ENCODE peak calls at places on chromosomes 11 and 22, in eight cellular contexts. One of them, this sample, is unnamed.

GRCh38 chr22:27286711-27287110 is 514.8 kb downstream of the MN1 start:
- DNase-seq in esophagus squamous epithelium: no peak
- DNase-seq in ovary: no peak
- DNase-seq in fibroblast of lung: no peak
- DNase-seq in HAP-1: no peak
- DNase-seq in T-helper 17 cell: no peak
- DNase-seq in lower lobe of right lung: no peak
- DNase-seq in CD4-positive, alpha-beta T cell: no peak
- DNase-seq in this sample: no peak

GRCh38 chr11:75547177-75547576 is 14.9 kb upstream of the SERPINH1 start:
- DNase-seq in T-helper 17 cell: no peak
- DNase-seq in esophagus squamous epithelium: no peak
- DNase-seq in HAP-1: no peak
- DNase-seq in CD4-positive, alpha-beta T cell: no peak
- DNase-seq in fibroblast of lung: no peak
- DNase-seq in lower lobe of right lung: no peak
- DNase-seq in ovary: no peak
- DNase-seq in this sample: no peak

GRCh38 chr22:42623301-42623751 is 8.6 kb upstream of the POLDIP3 start:
- DNase-seq in fibroblast of lung: no peak
- DNase-seq in ovary: no peak
- DNase-seq in lower lobe of right lung: no peak
- DNase-seq in HAP-1: no peak
- DNase-seq in CD4-positive, alpha-beta T cell: no peak
- DNase-seq in T-helper 17 cell: no peak
- DNase-seq in esophagus squamous epithelium: no peak
- DNase-seq in this sample: no peak

GRCh38 chr11:64905516-64906313 is 11.3 kb downstream of the ATG2A start:
- DNase-seq in esophagus squamous epithelium: no peak
- DNase-seq in T-helper 17 cell: no peak
- DNase-seq in lower lobe of right lung: no peak
- DNase-seq in HAP-1: no peak
- DNase-seq in ovary: no peak
- DNase-seq in CD4-positive, alpha-beta T cell: no peak
- DNase-seq in fibroblast of lung: no peak
- DNase-seq in this sample: no peak

GRCh38 chr11:29351301-29351873 is 665.4 kb downstream of the KCNA4 start:
- DNase-seq in T-helper 17 cell: no peak
- DNase-seq in esophagus squamous epithelium: no peak
- DNase-seq in lower lobe of right lung: no peak
- DNase-seq in HAP-1: no peak
- DNase-seq in ovary: no peak
- DNase-seq in fibroblast of lung: no peak
- DNase-seq in CD4-positive, alpha-beta T cell: no peak
- DNase-seq in this sample: no peak

GRCh38 chr11:128522943-128523518 is 64.3 kb downstream of the ETS1 start:
- DNase-seq in lower lobe of right lung: no peak
- DNase-seq in HAP-1: no peak
- DNase-seq in CD4-positive, alpha-beta T cell: peak; percentile 47
- DNase-seq in ovary: no peak
- DNase-seq in T-helper 17 cell: peak; percentile 55
- DNase-seq in fibroblast of lung: no peak
- DNase-seq in esophagus squamous epithelium: no peak
- DNase-seq in this sample: no peak

GRCh38 chr11:86476109-86476861 is 101.6 kb downstream of the CCDC81 start:
- DNase-seq in esophagus squamous epithelium: no peak
- DNase-seq in HAP-1: no peak
- DNase-seq in lower lobe of right lung: no peak
- DNase-seq in ovary: peak; percentile 55
- DNase-seq in CD4-positive, alpha-beta T cell: no peak
- DNase-seq in T-helper 17 cell: no peak
- DNase-seq in fibroblast of lung: no peak
- DNase-seq in this sample: no peak

GRCh38 chr22:28902490-28902889 is 19.1 kb downstream of the ZNRF3 start:
- DNase-seq in fibroblast of lung: no peak
- DNase-seq in T-helper 17 cell: no peak
- DNase-seq in esophagus squamous epithelium: no peak
- DNase-seq in ovary: no peak
- DNase-seq in HAP-1: no peak
- DNase-seq in CD4-positive, alpha-beta T cell: no peak
- DNase-seq in lower lobe of right lung: no peak
- DNase-seq in this sample: no peak

GRCh38 chr11:122984186-122985011 is 2.8 kb upstream of the BSX start:
- DNase-seq in lower lobe of right lung: no peak
- DNase-seq in HAP-1: no peak
- DNase-seq in ovary: no peak
- DNase-seq in CD4-positive, alpha-beta T cell: no peak
- DNase-seq in T-helper 17 cell: no peak
- DNase-seq in fibroblast of lung: no peak
- DNase-seq in esophagus squamous epithelium: no peak
- DNase-seq in this sample: no peak

GRCh38 chr22:35997438-35997837 is 31.2 kb downstream of the RBFOX2 start:
- DNase-seq in HAP-1: no peak
- DNase-seq in T-helper 17 cell: no peak
- DNase-seq in CD4-positive, alpha-beta T cell: no peak
- DNase-seq in esophagus squamous epithelium: no peak
- DNase-seq in lower lobe of right lung: no peak
- DNase-seq in ovary: no peak
- DNase-seq in fibroblast of lung: peak; percentile 63
- DNase-seq in this sample: no peak

GRCh38 chr11:72712168-72712721 is 38.0 kb upstream of the PDE2A start:
- DNase-seq in CD4-positive, alpha-beta T cell: no peak
- DNase-seq in T-helper 17 cell: no peak
- DNase-seq in ovary: no peak
- DNase-seq in fibroblast of lung: peak; percentile 40
- DNase-seq in HAP-1: peak; percentile 21
- DNase-seq in lower lobe of right lung: peak; percentile 91
- DNase-seq in esophagus squamous epithelium: no peak
- DNase-seq in this sample: peak; percentile 33

GRCh38 chr11:125872138-125872491 is 15.4 kb upstream of the HYLS1 start:
- DNase-seq in CD4-positive, alpha-beta T cell: no peak
- DNase-seq in esophagus squamous epithelium: no peak
- DNase-seq in ovary: no peak
- DNase-seq in lower lobe of right lung: no peak
- DNase-seq in fibroblast of lung: no peak
- DNase-seq in HAP-1: no peak
- DNase-seq in T-helper 17 cell: no peak
- DNase-seq in this sample: no peak

GRCh38 chr22:37842015-37842793 is 1.9 kb downstream of the ANKRD54 start:
- DNase-seq in ovary: no peak
- DNase-seq in CD4-positive, alpha-beta T cell: no peak
- DNase-seq in lower lobe of right lung: no peak
- DNase-seq in fibroblast of lung: no peak
- DNase-seq in esophagus squamous epithelium: no peak
- DNase-seq in T-helper 17 cell: no peak
- DNase-seq in HAP-1: peak; percentile 33
- DNase-seq in this sample: no peak

GRCh38 chr11:102254047-102254446 is 63.2 kb upstream of the BIRC3 start:
- DNase-seq in esophagus squamous epithelium: no peak
- DNase-seq in T-helper 17 cell: no peak
- DNase-seq in CD4-positive, alpha-beta T cell: no peak
- DNase-seq in lower lobe of right lung: no peak
- DNase-seq in fibroblast of lung: no peak
- DNase-seq in HAP-1: peak; percentile 24
- DNase-seq in ovary: no peak
- DNase-seq in this sample: no peak

GRCh38 chr11:6611092-6612007 is 666 bp downstream of the TAF10 start:
- DNase-seq in lower lobe of right lung: peak; percentile 71
- DNase-seq in esophagus squamous epithelium: no peak
- DNase-seq in fibroblast of lung: peak; percentile 44
- DNase-seq in ovary: peak; percentile 76
- DNase-seq in HAP-1: peak; percentile 41
- DNase-seq in T-helper 17 cell: peak; percentile 27
- DNase-seq in CD4-positive, alpha-beta T cell: no peak
- DNase-seq in this sample: no peak

GRCh38 chr22:29751139-29751538 is 15.7 kb downstream of the ZMAT5 start:
- DNase-seq in ovary: no peak
- DNase-seq in CD4-positive, alpha-beta T cell: no peak
- DNase-seq in lower lobe of right lung: no peak
- DNase-seq in esophagus squamous epithelium: no peak
- DNase-seq in HAP-1: no peak
- DNase-seq in T-helper 17 cell: no peak
- DNase-seq in fibroblast of lung: peak; percentile 12
- DNase-seq in this sample: no peak

GRCh38 chr11:104661901-104662300 is 236.4 kb downstream of the CASP12 start:
- DNase-seq in fibroblast of lung: no peak
- DNase-seq in esophagus squamous epithelium: no peak
- DNase-seq in lower lobe of right lung: no peak
- DNase-seq in CD4-positive, alpha-beta T cell: no peak
- DNase-seq in HAP-1: no peak
- DNase-seq in ovary: no peak
- DNase-seq in T-helper 17 cell: no peak
- DNase-seq in this sample: no peak

GRCh38 chr22:47456031-47456430 is 693.6 kb downstream of the TBC1D22A start:
- DNase-seq in esophagus squamous epithelium: no peak
- DNase-seq in HAP-1: no peak
- DNase-seq in lower lobe of right lung: no peak
- DNase-seq in ovary: no peak
- DNase-seq in CD4-positive, alpha-beta T cell: no peak
- DNase-seq in fibroblast of lung: no peak
- DNase-seq in T-helper 17 cell: no peak
- DNase-seq in this sample: no peak

GRCh38 chr22:47458348-47458747 is 695.9 kb downstream of the TBC1D22A start:
- DNase-seq in lower lobe of right lung: no peak
- DNase-seq in T-helper 17 cell: no peak
- DNase-seq in fibroblast of lung: no peak
- DNase-seq in CD4-positive, alpha-beta T cell: no peak
- DNase-seq in ovary: no peak
- DNase-seq in esophagus squamous epithelium: no peak
- DNase-seq in HAP-1: no peak
- DNase-seq in this sample: no peak

GRCh38 chr22:47460870-47461269 is 698.4 kb downstream of the TBC1D22A start:
- DNase-seq in CD4-positive, alpha-beta T cell: no peak
- DNase-seq in esophagus squamous epithelium: no peak
- DNase-seq in ovary: no peak
- DNase-seq in fibroblast of lung: no peak
- DNase-seq in HAP-1: no peak
- DNase-seq in T-helper 17 cell: no peak
- DNase-seq in lower lobe of right lung: no peak
- DNase-seq in this sample: no peak

GRCh38 chr22:47457509-47458300 is 695.3 kb downstream of the TBC1D22A start:
- DNase-seq in esophagus squamous epithelium: no peak
- DNase-seq in T-helper 17 cell: no peak
- DNase-seq in ovary: no peak
- DNase-seq in fibroblast of lung: no peak
- DNase-seq in HAP-1: no peak
- DNase-seq in CD4-positive, alpha-beta T cell: no peak
- DNase-seq in lower lobe of right lung: no peak
- DNase-seq in this sample: no peak

DNA sequence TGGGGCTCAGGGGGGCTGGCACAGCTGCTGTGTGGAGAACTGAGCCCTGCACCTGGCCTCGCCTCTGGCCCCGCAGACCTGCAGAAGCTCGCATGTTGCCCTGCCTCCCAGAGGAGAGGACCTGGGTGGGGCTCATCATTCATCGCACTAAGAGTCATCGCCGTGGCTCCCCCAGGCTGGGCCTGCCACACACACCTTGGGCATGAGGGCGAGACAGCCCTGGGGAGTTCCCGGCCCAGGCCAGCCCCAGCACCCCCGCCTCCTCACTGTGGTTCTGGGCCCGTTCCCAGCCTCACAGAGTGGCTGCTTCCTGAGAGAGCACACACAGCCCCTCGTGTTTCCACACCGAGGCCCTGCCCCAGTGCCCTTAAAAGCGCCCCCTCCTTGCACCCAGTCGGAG is 694.6 kb downstream of the TBC1D22A start:
- DNase-seq in lower lobe of right lung: no peak
- DNase-seq in CD4-positive, alpha-beta T cell: no peak
- DNase-seq in ovary: no peak
- DNase-seq in esophagus squamous epithelium: no peak
- DNase-seq in T-helper 17 cell: no peak
- DNase-seq in HAP-1: no peak
- DNase-seq in fibroblast of lung: no peak
- DNase-seq in this sample: no peak
- H3K9me3 ChIP-seq in lower lobe of right lung: peaks cover 13% of the 10 kb centered on the region
- H3K9me3 ChIP-seq in CD4-positive, alpha-beta T cell: peaks cover 11% of the 10 kb centered on the region
- H3K9me3 ChIP-seq in ovary: no peaks in the 10 kb centered on the region
- H3K9me3 ChIP-seq in esophagus squamous epithelium: no peaks in the 10 kb centered on the region
- H3K9me3 ChIP-seq in T-helper 17 cell: no peaks in the 10 kb centered on the region
- H3K9me3 ChIP-seq in HAP-1: no peaks in the 10 kb centered on the region
- H3K9me3 ChIP-seq in fibroblast of lung: no peaks in the 10 kb centered on the region
- H3K9me3 ChIP-seq in this sample: no peaks in the 10 kb centered on the region

GRCh38 chr22:48449466-48450187 is 1378.0 kb downstream of the BRD1 start:
- DNase-seq in CD4-positive, alpha-beta T cell: no peak
- DNase-seq in ovary: no peak
- DNase-seq in T-helper 17 cell: no peak
- DNase-seq in HAP-1: no peak
- DNase-seq in lower lobe of right lung: peak; percentile 24
- DNase-seq in esophagus squamous epithelium: no peak
- DNase-seq in fibroblast of lung: peak; percentile 29
- DNase-seq in this sample: no peak

GRCh38 chr22:48448821-48449220 is 1378.9 kb downstream of the BRD1 start:
- DNase-seq in CD4-positive, alpha-beta T cell: no peak
- DNase-seq in T-helper 17 cell: no peak
- DNase-seq in lower lobe of right lung: peak; percentile 25
- DNase-seq in ovary: no peak
- DNase-seq in HAP-1: no peak
- DNase-seq in fibroblast of lung: no peak
- DNase-seq in esophagus squamous epithelium: no peak
- DNase-seq in this sample: no peak

GRCh38 chr22:48452766-48453165 is 1374.9 kb downstream of the BRD1 start:
- DNase-seq in lower lobe of right lung: peak; percentile 40
- DNase-seq in esophagus squamous epithelium: no peak
- DNase-seq in fibroblast of lung: no peak
- DNase-seq in ovary: no peak
- DNase-seq in CD4-positive, alpha-beta T cell: no peak
- DNase-seq in T-helper 17 cell: no peak
- DNase-seq in HAP-1: no peak
- DNase-seq in this sample: no peak

GRCh38 chr22:48451891-48452290 is 1375.8 kb downstream of the BRD1 start:
- DNase-seq in esophagus squamous epithelium: no peak
- DNase-seq in ovary: no peak
- DNase-seq in HAP-1: no peak
- DNase-seq in CD4-positive, alpha-beta T cell: no peak
- DNase-seq in lower lobe of right lung: peak; percentile 22
- DNase-seq in T-helper 17 cell: no peak
- DNase-seq in fibroblast of lung: no peak
- DNase-seq in this sample: no peak

GRCh38 chr22:48450188-48450825 is 1377.4 kb downstream of the BRD1 start:
- DNase-seq in CD4-positive, alpha-beta T cell: no peak
- DNase-seq in lower lobe of right lung: peak; percentile 44
- DNase-seq in esophagus squamous epithelium: no peak
- DNase-seq in ovary: no peak
- DNase-seq in HAP-1: no peak
- DNase-seq in T-helper 17 cell: no peak
- DNase-seq in fibroblast of lung: no peak
- DNase-seq in this sample: no peak
- H3K9me3 ChIP-seq in CD4-positive, alpha-beta T cell: no peaks in the 10 kb centered on the region
- H3K9me3 ChIP-seq in lower lobe of right lung: no peaks in the 10 kb centered on the region
- H3K9me3 ChIP-seq in esophagus squamous epithelium: no peaks in the 10 kb centered on the region
- H3K9me3 ChIP-seq in ovary: no peaks in the 10 kb centered on the region
- H3K9me3 ChIP-seq in HAP-1: no peaks in the 10 kb centered on the region
- H3K9me3 ChIP-seq in T-helper 17 cell: no peaks in the 10 kb centered on the region
- H3K9me3 ChIP-seq in fibroblast of lung: no peaks in the 10 kb centered on the region
- H3K9me3 ChIP-seq in this sample: no peaks in the 10 kb centered on the region

GRCh38 chr22:47547881-47548630 is 785.6 kb downstream of the TBC1D22A start:
- DNase-seq in fibroblast of lung: no peak
- DNase-seq in HAP-1: no peak
- DNase-seq in ovary: no peak
- DNase-seq in lower lobe of right lung: no peak
- DNase-seq in CD4-positive, alpha-beta T cell: no peak
- DNase-seq in esophagus squamous epithelium: no peak
- DNase-seq in T-helper 17 cell: no peak
- DNase-seq in this sample: no peak
- H3K9me3 ChIP-seq in fibroblast of lung: no peaks in the 10 kb centered on the region
- H3K9me3 ChIP-seq in HAP-1: no peaks in the 10 kb centered on the region
- H3K9me3 ChIP-seq in ovary: no peaks in the 10 kb centered on the region
- H3K9me3 ChIP-seq in lower lobe of right lung: peaks cover 5% of the 10 kb centered on the region
- H3K9me3 ChIP-seq in CD4-positive, alpha-beta T cell: no peaks in the 10 kb centered on the region
- H3K9me3 ChIP-seq in esophagus squamous epithelium: no peaks in the 10 kb centered on the region
- H3K9me3 ChIP-seq in T-helper 17 cell: no peaks in the 10 kb centered on the region
- H3K9me3 ChIP-seq in this sample: no peaks in the 10 kb centered on the region

GRCh38 chr11:50379484-50379883 is 346.8 kb downstream of the OR4C45 start:
- DNase-seq in fibroblast of lung: no peak
- DNase-seq in T-helper 17 cell: no peak
- DNase-seq in CD4-positive, alpha-beta T cell: no peak
- DNase-seq in ovary: no peak
- DNase-seq in lower lobe of right lung: no peak
- DNase-seq in HAP-1: no peak
- DNase-seq in esophagus squamous epithelium: no peak
- DNase-seq in this sample: no peak
- H3K9me3 ChIP-seq in fibroblast of lung: no peaks in the 10 kb centered on the region
- H3K9me3 ChIP-seq in T-helper 17 cell: peaks cover 8% of the 10 kb centered on the region
- H3K9me3 ChIP-seq in CD4-positive, alpha-beta T cell: peaks cover 63% of the 10 kb centered on the region
- H3K9me3 ChIP-seq in ovary: no peaks in the 10 kb centered on the region
- H3K9me3 ChIP-seq in lower lobe of right lung: peaks cover 69% of the 10 kb centered on the region
- H3K9me3 ChIP-seq in HAP-1: no peaks in the 10 kb centered on the region
- H3K9me3 ChIP-seq in esophagus squamous epithelium: peaks cover 28% of the 10 kb centered on the region
- H3K9me3 ChIP-seq in this sample: peaks cover 2% of the 10 kb centered on the region

This sample was measured in gastrocnemius medialis.